ENCODE peak calls at places on chromosome 6, in four cellular contexts. E, V, S and L are unnamed samples.

GRCh38 chr6:159203304-159204005 is 34.3 kb downstream of the FNDC1 start:
- DNase-seq in E (no peak), S (no peak), V (peak), L (peak)

GRCh38 chr6:149311293-149311692 is 6.2 kb upstream of the TAB2 start:
- DNase-seq in E (no peak), V (no peak), S (no peak), L (no peak)

GRCh38 chr6:75144396-75144795 is 61.5 kb downstream of the COL12A1 start:
- DNase-seq in V (no peak), S (no peak), E (no peak), L (no peak)

GRCh38 chr6:30880563-30881252 is 3.6 kb upstream of the DDR1 start:
- DNase-seq in E (peak), S (no peak), V (no peak), L (no peak)

GRCh38 chr6:64170326-64170725 is 534.7 kb downstream of the PHF3 start:
- DNase-seq in V (peak), E (no peak), S (no peak), L (no peak)

GRCh38 chr6:13526339-13526717 is 38.9 kb upstream of the GFOD1 start:
- DNase-seq in V (no peak), E (no peak), S (no peak), L (no peak)

GRCh38 chr6:32854376-32855178 is 585 bp downstream of the PSMB9 start:
- DNase-seq in E (no peak), S (no peak), V (peak), L (no peak)

GRCh38 chr6:11632795-11633511 is 95.4 kb downstream of the TMEM170B start:
- DNase-seq in E (no peak), V (peak), S (no peak), L (peak)

GRCh38 chr6:102389994-102390393 is 996.5 kb downstream of the GRIK2 start:
- DNase-seq in E (no peak), S (no peak), V (no peak), L (no peak)

GRCh38 chr6:20755631-20756030 is 221.4 kb downstream of the CDKAL1 start:
- DNase-seq in E (no peak), V (peak), S (no peak), L (peak)

GRCh38 chr6:45741437-45742166 is 274.1 kb downstream of the CLIC5 start:
- DNase-seq in S (no peak), E (no peak), V (peak), L (no peak)

GRCh38 chr6:20569000-20569610 is 34.8 kb downstream of the CDKAL1 start:
- DNase-seq in V (peak), S (no peak), E (no peak), L (peak)

GRCh38 chr6:102798631-102799030 is 1405.1 kb downstream of the GRIK2 start:
- DNase-seq in V (no peak), S (no peak), E (peak), L (no peak)

GRCh38 chr6:157029980-157030690 is 253.0 kb downstream of the ARID1B start:
- DNase-seq in S (no peak), E (no peak), V (no peak), L (no peak)

GRCh38 chr6:146700078-146700686 is 101.4 kb downstream of the ADGB start:
- DNase-seq in E (peak), S (peak), V (peak), L (peak)

GRCh38 chr6:37520926-37521325 is 21.2 kb upstream of the CCDC167 start:
- DNase-seq in E (no peak), S (no peak), V (no peak), L (no peak)

GRCh38 chr6:46276571-46277142 is 105.9 kb upstream of the ENPP5 start:
- DNase-seq in V (no peak), S (no peak), E (no peak), L (no peak)

GRCh38 chr6:15798856-15799255 is 136.0 kb upstream of the DTNBP1 start:
- DNase-seq in E (no peak), V (no peak), S (no peak), L (no peak)

GRCh38 chr6:14559754-14560527 is 442.4 kb downstream of the CD83 start:
- DNase-seq in E (no peak), S (no peak), V (peak), L (peak)

GRCh38 chr6:24702720-24703282 is 16.2 kb downstream of the C6orf62 start:
- DNase-seq in E (no peak), V (no peak), S (no peak), L (no peak)

GRCh38 chr6:112501705-112502104 is 154.6 kb downstream of the RFPL4B start:
- DNase-seq in E (no peak), V (peak), S (no peak), L (no peak)

GRCh38 chr6:148471624-148472494 is 129.2 kb downstream of the SASH1 start:
- DNase-seq in S (no peak), V (peak), E (no peak), L (no peak)

GRCh38 chr6:68638225-68638900 is 3.3 kb downstream of the ADGRB3 start:
- DNase-seq in V (peak), S (no peak), E (no peak), L (peak)

GRCh38 chr6:69835414-69836179 is 30.8 kb upstream of the COL19A1 start:
- DNase-seq in E (no peak), V (peak), S (peak), L (peak)

GRCh38 chr6:151374024-151374423 is 17.3 kb downstream of the ZBTB2 start:
- DNase-seq in V (no peak), E (peak), S (no peak), L (peak)

GRCh38 chr6:142838821-142839685 is 105.9 kb downstream of the HIVEP2 start:
- DNase-seq in S (peak), V (peak), E (no peak), L (peak)

GRCh38 chr6:3052481-3053230 is 15.6 kb upstream of the RIPK1 start:
- DNase-seq in V (no peak), E (peak), S (no peak), L (no peak)
- H2AFZ ChIP-seq in V (no peak), E (no peak), S (peak), L (peak)

DNA sequence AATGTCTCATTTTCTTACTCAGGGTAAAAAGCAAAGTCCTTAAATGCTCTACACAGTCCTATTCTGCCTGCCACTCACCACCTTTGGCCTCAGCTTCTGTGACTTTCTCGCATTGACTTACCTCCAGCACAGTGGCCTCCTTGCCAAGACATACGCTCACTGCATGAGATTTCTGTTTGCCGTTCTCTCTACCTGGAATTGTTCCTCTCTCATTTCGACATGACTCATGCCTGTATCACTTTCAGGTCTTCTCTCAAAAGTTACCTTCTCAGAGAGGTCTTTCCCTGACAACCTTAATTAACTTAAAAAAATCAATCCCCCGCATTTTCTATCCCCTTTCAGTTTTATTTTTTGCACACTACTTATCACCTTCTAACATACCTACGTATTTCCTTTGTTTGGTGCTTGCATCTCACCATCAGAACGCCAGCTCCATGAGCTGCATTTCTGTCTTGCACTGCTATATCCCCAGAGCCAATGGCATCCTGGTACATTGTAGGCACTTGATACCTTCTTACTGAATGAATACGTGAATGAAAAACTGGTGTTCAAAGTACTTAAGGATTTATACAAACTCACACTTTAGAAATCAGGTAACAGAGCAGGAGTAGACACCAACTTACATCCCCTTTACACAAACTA is 24.5 kb downstream of the TENT5A start:
- DNase-seq in V (no peak), E (no peak), S (no peak), L (peak)
- H2AFZ ChIP-seq in V (no peak), E (no peak), S (no peak), L (peak)

GRCh38 chr6:42692151-42692911 is 30.1 kb downstream of the PRPH2 start:
- DNase-seq in S (peak), E (no peak), V (peak), L (peak)
- H2AFZ ChIP-seq in S (no peak), E (no peak), V (no peak), L (no peak)

GRCh38 chr6:53929340-53930120 is 134.7 kb downstream of the LRRC1 start:
- DNase-seq in S (peak), V (no peak), E (no peak), L (no peak)

GRCh38 chr6:53926505-53926904 is 131.7 kb downstream of the LRRC1 start:
- DNase-seq in V (peak), E (no peak), S (peak), L (peak)

GRCh38 chr6:53930330-53930729 is 135.5 kb downstream of the LRRC1 start:
- DNase-seq in V (no peak), E (no peak), S (no peak), L (no peak)

GRCh38 chr6:53931086-53931485 is 136.3 kb downstream of the LRRC1 start:
- DNase-seq in S (no peak), E (no peak), V (no peak), L (no peak)

DNA sequence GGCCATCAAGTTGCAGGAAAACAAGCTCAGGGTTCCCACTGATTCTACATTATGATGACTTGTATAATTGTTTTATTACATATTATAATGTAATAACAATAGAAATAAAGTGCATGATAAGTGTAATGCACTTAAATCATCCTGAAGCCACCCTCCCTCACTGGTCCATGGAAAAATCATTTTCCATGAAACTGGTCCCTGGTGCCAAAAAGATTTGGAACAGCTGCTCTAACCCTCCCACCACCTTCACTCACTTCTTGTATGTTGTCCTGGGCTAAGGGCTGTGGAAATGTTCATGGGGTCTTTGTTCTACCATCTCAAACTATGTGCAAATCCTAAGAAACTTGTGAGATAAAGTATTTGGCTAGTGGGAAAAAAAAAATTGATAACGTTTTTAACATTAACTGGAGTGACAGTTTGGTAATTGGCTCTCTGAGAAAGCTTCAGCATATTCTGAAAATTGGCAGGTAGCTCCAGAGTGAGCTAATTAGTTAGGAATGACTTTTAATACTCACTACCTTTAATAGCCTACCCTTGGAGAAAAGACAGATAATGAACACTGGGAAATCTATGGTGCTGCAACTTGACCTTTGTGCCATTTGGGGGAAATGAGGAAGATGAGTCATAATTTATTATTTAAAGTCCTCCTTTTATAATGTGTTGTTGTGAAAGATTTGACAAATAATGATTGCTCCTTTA is 134.0 kb downstream of the LRRC1 start:
- DNase-seq in E (no peak), V (peak), S (peak), L (peak)
- H2AFZ ChIP-seq in E (no peak), V (no peak), S (no peak), L (no peak)

GRCh38 chr6:34246563-34247391 is 2.0 kb downstream of the SMIM29 start:
- DNase-seq in V (peak), E (peak), S (no peak), L (peak)

GRCh38 chr6:34249469-34250370 is 914 bp upstream of the SMIM29 start:
- DNase-seq in E (no peak), S (no peak), V (no peak), L (no peak)

GRCh38 chr6:34247481-34248197 is 1.2 kb downstream of the SMIM29 start:
- DNase-seq in E (peak), S (no peak), V (no peak), L (peak)

GRCh38 chr6:34248727-34249468 is at the start of gene SMIM29:
- DNase-seq in V (peak), E (peak), S (peak), L (peak)

GRCh38 chr6:34248198-34248726 is 544 bp downstream of the SMIM29 start:
- DNase-seq in S (no peak), E (peak), V (peak), L (peak)
- H2AFZ ChIP-seq in S (no peak), E (no peak), V (peak), L (peak)

GRCh38 chr6:169371344-169372144 is 117.9 kb upstream of the THBS2 start:
- DNase-seq in V (peak), S (peak), E (peak), L (no peak)
- H2AFZ ChIP-seq in V (peak), S (no peak), E (no peak), L (no peak)

GRCh38 chr6:136592930-136593673 is 42.9 kb upstream of the MAP7 start:
- DNase-seq in S (no peak), E (no peak), V (peak), L (no peak)
- H2AFZ ChIP-seq in S (no peak), E (no peak), V (no peak), L (no peak)

GRCh38 chr6:10369896-10370295 is 45.0 kb downstream of the TFAP2A start:
- DNase-seq in E (no peak), S (no peak), V (peak), L (peak)
- H2AFZ ChIP-seq in E (no peak), S (no peak), V (no peak), L (no peak)

GRCh38 chr6:7681449-7681848 is 44.5 kb upstream of the BMP6 start:
- DNase-seq in V (no peak), S (no peak), E (no peak), L (no peak)
- H2AFZ ChIP-seq in V (no peak), S (no peak), E (no peak), L (no peak)

GRCh38 chr6:71887006-71887743 is 825 bp downstream of the RIMS1 start:
- DNase-seq in E (peak), S (no peak), V (no peak), L (no peak)
- H2AFZ ChIP-seq in E (no peak), S (no peak), V (peak), L (peak)